ENCODE peak calls at places on chromosomes 4 and X, in six cellular contexts. V is activated CD4-positive, CD25-positive, alpha-beta regulatory T cell; Y is stimulated activated CD4-positive, alpha-beta T cell treated with anti-CD3 and anti-CD28 coated beads, Interleukin-1b, Interleukin-23, amount 100 ng/mL, for 24 hours; H is NCI-H2081; N is retinal pigment epithelial cell; B is activated T-helper 1 cell treated with Interleukin-2 at 50 U/mL for 16 hours. Q is an unnamed sample.

GRCh38 chr4:110586137-110586850 is 36.6 kb downstream of the PITX2 start:
- DNase-seq in V (no peak), Y (no peak), H (peak), N (peak), B (no peak), Q (no peak)

GRCh38 chr4:140250989-140251552 is 97.1 kb upstream of the MAML3 start:
- DNase-seq in V (no peak), Y (no peak), H (no peak), N (no peak), B (no peak), Q (no peak)

GRCh38 chrX:26352891-26353430 is 137.0 kb downstream of the MAGEB5 start:
- DNase-seq in V (no peak), Y (no peak), H (no peak), N (no peak), B (no peak), Q (no peak)

GRCh38 chr4:184061582-184061981 is 156.1 kb downstream of the ENPP6 start:
- DNase-seq in V (no peak), Y (no peak), H (no peak), N (no peak), B (no peak), Q (no peak)

GRCh38 chr4:183872531-183872930 is 32.6 kb upstream of the STOX2 start:
- DNase-seq in V (no peak), Y (no peak), H (no peak), N (no peak), B (no peak), Q (no peak)

GRCh38 chr4:88919056-88919455 is 137.9 kb downstream of the FAM13A start:
- DNase-seq in V (no peak), Y (no peak), H (no peak), N (no peak), B (no peak), Q (no peak)

GRCh38 chr4:849478-850175 is 23.7 kb upstream of the CPLX1 start:
- DNase-seq in V (no peak), Y (no peak), H (no peak), N (no peak), B (no peak), Q (no peak)

GRCh38 chr4:48796191-48796926 is 16.3 kb upstream of the FRYL start:
- DNase-seq in V (no peak), Y (no peak), H (no peak), N (no peak), B (no peak), Q (no peak)

GRCh38 chrX:153693216-153694086 is 5.7 kb downstream of the SLC6A8 start:
- DNase-seq in V (no peak), Y (no peak), H (no peak), N (no peak), B (no peak), Q (no peak)

GRCh38 chr4:78014889-78015886 is 41.9 kb upstream of the FRAS1 start:
- DNase-seq in V (no peak), Y (no peak), H (no peak), N (no peak), B (no peak), Q (no peak)

GRCh38 chr4:134807231-134807745 is 605.7 kb upstream of the PABPC4L start:
- DNase-seq in V (no peak), Y (no peak), H (no peak), N (peak), B (no peak), Q (no peak)

GRCh38 chr4:1570291-1571164 is 113.6 kb downstream of the FAM53A start:
- DNase-seq in V (no peak), Y (no peak), H (no peak), N (no peak), B (no peak), Q (no peak)

GRCh38 chr4:168673476-168673875 is 176.6 kb downstream of the PALLD start:
- DNase-seq in V (no peak), Y (no peak), H (no peak), N (no peak), B (no peak), Q (no peak)